ENCODE peak calls at places on chromosomes 6 and 20, in six cellular contexts. H, L, C, S, Q and B are unnamed samples.

GRCh38 chr6:14089224-14089623 is 28.3 kb upstream of the CD83 start:
- DNase-seq in H (no peak), L (no peak), C (no peak), S (no peak), Q (no peak), B (no peak)

GRCh38 chr20:2692036-2692885 is at the start of gene EBF4:
- DNase-seq in H (peak; percentile 46), L (no peak), C (no peak), S (no peak), Q (no peak), B (no peak)

GRCh38 chr6:108142240-108142639 is 23.6 kb upstream of the NR2E1 start:
- DNase-seq in H (no peak), L (no peak), C (no peak), S (no peak), Q (no peak), B (no peak)

GRCh38 chr6:21048047-21048446 is 513.8 kb downstream of the CDKAL1 start:
- DNase-seq in H (no peak), L (no peak), C (no peak), S (no peak), Q (no peak), B (no peak)

GRCh38 chr6:6751615-6752014 is 163.1 kb downstream of the LY86 start:
- DNase-seq in H (peak; percentile 83), L (no peak), C (no peak), S (no peak), Q (no peak), B (no peak)

GRCh38 chr20:20225325-20225724 is 142.6 kb upstream of the INSM1 start:
- DNase-seq in H (no peak), L (no peak), C (no peak), S (no peak), Q (no peak), B (no peak)

GRCh38 chr6:111871725-111872520 is 1.3 kb downstream of the FYN start:
- DNase-seq in H (peak; percentile 30), L (no peak), C (peak; percentile 46), S (no peak), Q (peak; percentile 24), B (no peak)

GRCh38 chr6:65557224-65557623 is 149.8 kb downstream of the EYS start:
- DNase-seq in H (peak; percentile 23), L (no peak), C (no peak), S (no peak), Q (no peak), B (no peak)

GRCh38 chr6:24599179-24599578 is 46.8 kb downstream of the KIAA0319 start:
- DNase-seq in H (no peak), L (no peak), C (no peak), S (no peak), Q (no peak), B (no peak)

GRCh38 chr6:149474108-149474935 is 10.5 kb downstream of the ZC3H12D start:
- DNase-seq in H (peak; percentile 62), L (no peak), C (no peak), S (no peak), Q (no peak), B (no peak)

GRCh38 chr6:129969064-129969463 is 49.3 kb upstream of the L3MBTL3 start:
- DNase-seq in H (no peak), L (no peak), C (no peak), S (no peak), Q (no peak), B (no peak)

GRCh38 chr20:38873050-38873581 is 53.1 kb upstream of the FAM83D start:
- DNase-seq in H (no peak), L (no peak), C (no peak), S (no peak), Q (no peak), B (no peak)

GRCh38 chr20:38601216-38602184 is at the start of gene ARHGAP40:
- DNase-seq in H (no peak), L (no peak), C (peak; percentile 30), S (peak; percentile 79), Q (no peak), B (no peak)

GRCh38 chr20:32231847-32232246 is 24.2 kb downstream of the POFUT1 start:
- DNase-seq in H (no peak), L (no peak), C (peak; percentile 22), S (no peak), Q (no peak), B (no peak)

GRCh38 chr6:35294308-35294945 is 3.2 kb upstream of the DEF6 start:
- DNase-seq in H (no peak), L (no peak), C (peak; percentile 31), S (no peak), Q (no peak), B (no peak)

GRCh38 chr6:28709478-28710349 is 184.0 kb downstream of the GPX5 start:
- DNase-seq in H (no peak), L (no peak), C (peak; percentile 43), S (no peak), Q (no peak), B (no peak)

GRCh38 chr20:4406627-4407026 is 315.1 kb upstream of the PRND start:
- DNase-seq in H (no peak), L (peak; percentile 79), C (no peak), S (no peak), Q (no peak), B (no peak)

GRCh38 chr20:6583134-6583738 is 184.2 kb upstream of the BMP2 start:
- DNase-seq in H (peak; percentile 32), L (peak; percentile 50), C (peak; percentile 38), S (no peak), Q (no peak), B (no peak)

GRCh38 chr6:89934685-89935366 is 40.6 kb downstream of the GJA10 start:
- DNase-seq in H (no peak), L (no peak), C (no peak), S (no peak), Q (no peak), B (no peak)

GRCh38 chr6:130778946-130779657 is 48.1 kb upstream of the SMLR1 start:
- DNase-seq in H (no peak), L (peak; percentile 53), C (no peak), S (no peak), Q (no peak), B (no peak)

GRCh38 chr20:19426356-19426755 is 213.9 kb downstream of the SLC24A3 start:
- DNase-seq in H (no peak), L (no peak), C (no peak), S (no peak), Q (no peak), B (no peak)

GRCh38 chr6:140083375-140083774 is 708.9 kb upstream of the CITED2 start:
- DNase-seq in H (no peak), L (no peak), C (no peak), S (no peak), Q (no peak), B (no peak)

GRCh38 chr6:12092762-12093161 is 80.7 kb downstream of the HIVEP1 start:
- DNase-seq in H (no peak), L (no peak), C (no peak), S (no peak), Q (no peak), B (no peak)

GRCh38 chr6:42963855-42964605 is 3.5 kb downstream of the GNMT start:
- DNase-seq in H (no peak), L (no peak), C (peak; percentile 62), S (no peak), Q (no peak), B (no peak)

GRCh38 chr20:51811040-51811351 is 8.7 kb upstream of the SALL4 start:
- DNase-seq in H (no peak), L (no peak), C (no peak), S (no peak), Q (no peak), B (no peak)

GRCh38 chr6:151148111-151148510 is 91.7 kb upstream of the AKAP12 start:
- DNase-seq in H (no peak), L (no peak), C (no peak), S (no peak), Q (no peak), B (no peak)

GRCh38 chr6:24991748-24992467 is 56.1 kb upstream of the RIPOR2 start:
- DNase-seq in H (peak; percentile 38), L (no peak), C (peak; percentile 49), S (no peak), Q (no peak), B (no peak)

GRCh38 chr6:53961679-53962370 is 149.4 kb upstream of the MLIP start:
- DNase-seq in H (no peak), L (no peak), C (no peak), S (no peak), Q (no peak), B (no peak)

GRCh38 chr20:4157516-4157915 is 142.2 kb upstream of the RNF24 start:
- DNase-seq in H (no peak), L (no peak), C (no peak), S (no peak), Q (no peak), B (no peak)

GRCh38 chr6:20096506-20096905 is 115.8 kb downstream of the MBOAT1 start:
- DNase-seq in H (no peak), L (no peak), C (no peak), S (no peak), Q (peak; percentile 47), B (no peak)

GRCh38 chr6:148557796-148558457 is 188.9 kb upstream of the UST start:
- DNase-seq in H (no peak), L (no peak), C (no peak), S (no peak), Q (no peak), B (no peak)

GRCh38 chr6:30626484-30627366 is at the start of gene ATAT1:
- DNase-seq in H (peak; percentile 96), L (no peak), C (peak; percentile 76), S (peak; percentile 88), Q (peak; percentile 90), B (peak; percentile 79)
- TF ChIP-seq CTCF in H (peak; percentile 15), L (peak; percentile 52), C (peak; percentile 25), S (no peak), Q (peak; percentile 69), B (no peak)

GRCh38 chr6:133889557-133890301 is 816 bp downstream of the TCF21 start:
- DNase-seq in H (no peak), L (no peak), C (peak; percentile 36), S (no peak), Q (no peak), B (no peak)
- TF ChIP-seq CTCF in H (no peak), L (no peak), C (no peak), S (no peak), Q (no peak), B (no peak)

GRCh38 chr20:56995157-56995556 is 271.3 kb downstream of the BMP7 start:
- DNase-seq in H (no peak), L (no peak), C (no peak), S (no peak), Q (no peak), B (no peak)

GRCh38 chr20:56993020-56993419 is 273.4 kb downstream of the BMP7 start:
- DNase-seq in H (no peak), L (no peak), C (no peak), S (no peak), Q (no peak), B (no peak)

GRCh38 chr20:56996533-56996932 is 269.9 kb downstream of the BMP7 start:
- DNase-seq in H (no peak), L (no peak), C (no peak), S (no peak), Q (no peak), B (no peak)

GRCh38 chr20:56994006-56994405 is 272.4 kb downstream of the BMP7 start:
- DNase-seq in H (no peak), L (no peak), C (no peak), S (no peak), Q (no peak), B (no peak)

GRCh38 chr20:56995635-56996075 is 270.8 kb downstream of the BMP7 start:
- DNase-seq in H (no peak), L (no peak), C (peak; percentile 71), S (no peak), Q (no peak), B (no peak)
- TF ChIP-seq CTCF in H (no peak), L (peak; percentile 62), C (peak; percentile 79), S (no peak), Q (no peak), B (no peak)

GRCh38 chr6:136084403-136084802 is 165.7 kb downstream of the MTFR2 start:
- DNase-seq in H (no peak), L (no peak), C (no peak), S (no peak), Q (no peak), B (no peak)
- TF ChIP-seq CTCF in H (no peak), L (no peak), C (no peak), S (no peak), Q (no peak), B (no peak)